ENCODE peak calls at places on chromosomes 6 and 20, in six cellular contexts. One of them, this sample, is unnamed.

GRCh38 chr6:80316655-80317332 is 210.3 kb downstream of the BCKDHB start:
- DNase-seq in GM12878: no peak
- DNase-seq in H1: no peak
- DNase-seq in GM12891: no peak
- DNase-seq in HepG2: no peak
- DNase-seq in K562: no peak
- DNase-seq in this sample: no peak

GRCh38 chr20:18778993-18779392 is 34.6 kb upstream of the SCP2D1 start:
- DNase-seq in HepG2: no peak
- DNase-seq in K562: peak; percentile 7
- DNase-seq in GM12878: no peak
- DNase-seq in H1: peak; percentile 17
- DNase-seq in GM12891: no peak
- DNase-seq in this sample: no peak

GRCh38 chr20:4025125-4025524 is 9.8 kb upstream of the RNF24 start:
- DNase-seq in K562: no peak
- DNase-seq in HepG2: no peak
- DNase-seq in H1: no peak
- DNase-seq in GM12878: no peak
- DNase-seq in GM12891: no peak
- DNase-seq in this sample: no peak

GRCh38 chr6:64984947-64985346 is 722.1 kb downstream of the EYS start:
- DNase-seq in H1: no peak
- DNase-seq in HepG2: no peak
- DNase-seq in GM12878: no peak
- DNase-seq in GM12891: no peak
- DNase-seq in K562: no peak
- DNase-seq in this sample: no peak

GRCh38 chr20:17887331-17888030 is 81.1 kb downstream of the SNX5 start:
- DNase-seq in HepG2: peak; percentile 88
- DNase-seq in GM12878: no peak
- DNase-seq in K562: no peak
- DNase-seq in H1: no peak
- DNase-seq in GM12891: no peak
- DNase-seq in this sample: no peak

GRCh38 chr6:73231986-73232391 is 6.7 kb upstream of the KHDC1L start:
- DNase-seq in H1: no peak
- DNase-seq in GM12878: peak; percentile 17
- DNase-seq in GM12891: no peak
- DNase-seq in HepG2: no peak
- DNase-seq in K562: no peak
- DNase-seq in this sample: no peak

GRCh38 chr6:45115696-45116095 is 212.4 kb upstream of the RUNX2 start:
- DNase-seq in HepG2: no peak
- DNase-seq in GM12891: no peak
- DNase-seq in GM12878: no peak
- DNase-seq in K562: no peak
- DNase-seq in H1: no peak
- DNase-seq in this sample: no peak

GRCh38 chr6:25027221-25027916 is 91.6 kb upstream of the RIPOR2 start:
- DNase-seq in H1: no peak
- DNase-seq in K562: peak; percentile 38
- DNase-seq in HepG2: no peak
- DNase-seq in GM12878: peak; percentile 60
- DNase-seq in GM12891: peak; percentile 71
- DNase-seq in this sample: peak; percentile 76

GRCh38 chr6:37640776-37641395 is 56.8 kb downstream of the MDGA1 start:
- DNase-seq in K562: no peak
- DNase-seq in HepG2: no peak
- DNase-seq in H1: no peak
- DNase-seq in GM12891: no peak
- DNase-seq in GM12878: no peak
- DNase-seq in this sample: no peak

GRCh38 chr6:68593558-68593957 is 41.5 kb upstream of the ADGRB3 start:
- DNase-seq in HepG2: no peak
- DNase-seq in GM12891: no peak
- DNase-seq in K562: no peak
- DNase-seq in GM12878: no peak
- DNase-seq in H1: no peak
- DNase-seq in this sample: no peak

GRCh38 chr6:42556462-42556861 is 7.4 kb upstream of the UBR2 start:
- DNase-seq in H1: no peak
- DNase-seq in GM12878: no peak
- DNase-seq in K562: no peak
- DNase-seq in GM12891: no peak
- DNase-seq in HepG2: no peak
- DNase-seq in this sample: no peak

GRCh38 chr6:132161283-132161682 is 210.1 kb upstream of the CCN2 start:
- DNase-seq in GM12891: no peak
- DNase-seq in H1: no peak
- DNase-seq in K562: no peak
- DNase-seq in HepG2: peak; percentile 45
- DNase-seq in GM12878: no peak
- DNase-seq in this sample: no peak
- TF ChIP-seq POLR2AphosphoS5 in GM12891: no peak
- TF ChIP-seq POLR2AphosphoS5 in H1: no peak
- TF ChIP-seq POLR2AphosphoS5 in K562: no peak
- TF ChIP-seq POLR2AphosphoS5 in HepG2: no peak
- TF ChIP-seq POLR2AphosphoS5 in GM12878: no peak
- TF ChIP-seq POLR2AphosphoS5 in this sample: no peak

GRCh38 chr6:39416728-39417127 is 94.2 kb upstream of the KCNK16 start:
- DNase-seq in K562: no peak
- DNase-seq in GM12878: no peak
- DNase-seq in GM12891: no peak
- DNase-seq in HepG2: no peak
- DNase-seq in H1: peak; percentile 64
- DNase-seq in this sample: no peak
- TF ChIP-seq TAF1 in K562: no peak
- TF ChIP-seq TAF1 in GM12878: no peak
- TF ChIP-seq TAF1 in GM12891: no peak
- TF ChIP-seq TAF1 in HepG2: no peak
- TF ChIP-seq TAF1 in H1: no peak
- TF ChIP-seq TAF1 in this sample: no peak

DNA sequence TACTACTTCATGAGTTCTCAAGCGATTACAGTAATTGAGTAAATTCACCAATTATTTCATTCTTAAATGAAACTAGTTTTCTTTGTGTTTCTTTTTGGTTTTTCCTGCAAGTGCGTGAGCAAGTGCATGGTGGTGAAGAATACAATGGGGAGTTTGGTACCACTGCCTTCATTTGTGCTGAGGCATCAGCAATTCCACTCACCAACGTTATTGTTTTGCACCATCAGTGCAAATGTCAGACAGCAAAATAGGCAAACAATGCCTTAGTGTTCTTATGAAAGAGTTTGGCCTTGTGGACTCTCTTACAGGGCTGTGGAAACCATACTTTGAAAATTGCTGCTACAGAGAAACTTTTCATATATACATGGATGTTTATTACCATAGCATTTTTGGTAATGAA is 8.2 kb downstream of the CDH26 start:
- DNase-seq in GM12878: no peak
- DNase-seq in HepG2: no peak
- DNase-seq in GM12891: no peak
- DNase-seq in K562: no peak
- DNase-seq in H1: no peak
- DNase-seq in this sample: no peak
- TF ChIP-seq POLR2A in GM12878: no peak
- TF ChIP-seq POLR2A in HepG2: no peak
- TF ChIP-seq POLR2A in GM12891: no peak
- TF ChIP-seq POLR2A in K562: no peak
- TF ChIP-seq POLR2A in H1: no peak
- TF ChIP-seq POLR2A in this sample: no peak

GRCh38 chr6:156961282-156961892 is 184.2 kb downstream of the ARID1B start:
- DNase-seq in GM12891: no peak
- DNase-seq in HepG2: no peak
- DNase-seq in GM12878: no peak
- DNase-seq in K562: no peak
- DNase-seq in H1: no peak
- DNase-seq in this sample: no peak

GRCh38 chr6:156969233-156969632 is 192.1 kb downstream of the ARID1B start:
- DNase-seq in HepG2: no peak
- DNase-seq in K562: no peak
- DNase-seq in GM12878: no peak
- DNase-seq in H1: no peak
- DNase-seq in GM12891: no peak
- DNase-seq in this sample: no peak

GRCh38 chr6:156960525-156960924 is 183.3 kb downstream of the ARID1B start:
- DNase-seq in GM12878: no peak
- DNase-seq in GM12891: no peak
- DNase-seq in H1: no peak
- DNase-seq in K562: no peak
- DNase-seq in HepG2: no peak
- DNase-seq in this sample: no peak

GRCh38 chr6:156967852-156968251 is 190.7 kb downstream of the ARID1B start:
- DNase-seq in GM12891: no peak
- DNase-seq in GM12878: no peak
- DNase-seq in K562: no peak
- DNase-seq in H1: no peak
- DNase-seq in HepG2: no peak
- DNase-seq in this sample: no peak

GRCh38 chr6:156963712-156964700 is 186.8 kb downstream of the ARID1B start:
- DNase-seq in GM12891: no peak
- DNase-seq in K562: no peak
- DNase-seq in HepG2: peak; percentile 28
- DNase-seq in H1: no peak
- DNase-seq in GM12878: peak; percentile 30
- DNase-seq in this sample: no peak
- TF ChIP-seq POLR2AphosphoS5 in GM12891: no peak
- TF ChIP-seq POLR2AphosphoS5 in K562: no peak
- TF ChIP-seq POLR2AphosphoS5 in HepG2: no peak
- TF ChIP-seq POLR2AphosphoS5 in H1: no peak
- TF ChIP-seq POLR2AphosphoS5 in GM12878: no peak
- TF ChIP-seq POLR2AphosphoS5 in this sample: no peak

DNA sequence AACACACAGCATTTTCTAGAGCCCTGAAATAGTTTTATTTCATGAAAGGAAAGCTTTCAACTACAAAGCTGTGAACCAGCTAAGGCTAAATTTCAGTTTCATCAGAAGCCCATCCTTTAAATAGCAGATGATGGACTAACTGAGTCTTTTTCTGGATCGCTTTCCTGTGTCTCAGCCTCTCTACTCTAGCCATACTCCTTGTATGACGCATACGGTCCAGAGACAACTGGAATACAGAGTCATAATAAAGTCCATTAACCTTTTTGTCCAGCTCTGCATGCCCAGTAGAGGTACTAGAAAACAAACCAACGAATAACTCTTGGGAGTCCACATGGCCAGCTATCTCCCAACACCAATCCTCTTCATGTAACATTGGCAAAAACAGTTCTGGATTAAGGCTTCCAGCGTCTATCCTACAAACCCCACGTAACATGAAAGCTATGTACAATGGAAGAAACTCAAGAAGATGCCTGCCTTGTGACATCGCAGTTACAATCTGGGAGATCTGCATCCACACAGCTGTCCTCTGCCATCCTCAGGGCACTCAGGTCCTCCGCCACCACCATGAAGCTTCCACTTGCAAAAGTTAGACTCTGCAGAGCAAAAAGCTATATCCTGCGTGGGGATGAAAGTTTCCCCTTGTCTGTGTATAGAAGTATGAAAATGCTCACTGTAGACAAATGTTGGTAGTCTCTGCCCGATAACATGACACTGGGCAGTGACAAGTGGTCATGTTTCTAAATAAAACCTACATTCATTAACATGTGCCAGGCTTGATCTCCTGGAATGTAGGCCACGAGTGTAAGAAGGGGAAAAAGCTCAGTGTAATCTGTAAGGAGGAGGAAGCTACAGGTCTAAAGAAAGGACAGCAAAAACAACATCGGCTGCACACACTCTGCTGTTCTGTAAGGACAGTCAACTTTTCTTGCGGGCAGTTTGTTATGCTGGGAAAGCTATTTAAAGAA is 360.4 kb downstream of the ESR1 start:
- DNase-seq in HepG2: no peak
- DNase-seq in GM12891: no peak
- DNase-seq in GM12878: no peak
- DNase-seq in K562: no peak
- DNase-seq in H1: no peak
- DNase-seq in this sample: no peak
- TF ChIP-seq TAF1 in HepG2: no peak
- TF ChIP-seq TAF1 in GM12891: no peak
- TF ChIP-seq TAF1 in GM12878: no peak
- TF ChIP-seq TAF1 in K562: no peak
- TF ChIP-seq TAF1 in H1: no peak
- TF ChIP-seq TAF1 in this sample: no peak

GRCh38 chr6:157253699-157254098 is 69.6 kb downstream of the TMEM242 start:
- DNase-seq in H1: no peak
- DNase-seq in HepG2: no peak
- DNase-seq in GM12891: no peak
- DNase-seq in GM12878: no peak
- DNase-seq in K562: no peak
- DNase-seq in this sample: no peak
- TF ChIP-seq POLR2A in H1: no peak
- TF ChIP-seq POLR2A in HepG2: no peak
- TF ChIP-seq POLR2A in GM12891: no peak
- TF ChIP-seq POLR2A in GM12878: no peak
- TF ChIP-seq POLR2A in K562: no peak
- TF ChIP-seq POLR2A in this sample: no peak

GRCh38 chr20:31514154-31515071 is at the start of gene HM13:
- DNase-seq in GM12891: peak; percentile 92
- DNase-seq in HepG2: peak; percentile 93
- DNase-seq in GM12878: peak; percentile 63
- DNase-seq in K562: peak; percentile 96
- DNase-seq in H1: peak; percentile 89
- DNase-seq in this sample: peak; percentile 88
- TF ChIP-seq POLR2AphosphoS5 in GM12891: peak; percentile 87
- TF ChIP-seq POLR2AphosphoS5 in HepG2: peak; percentile 99
- TF ChIP-seq POLR2AphosphoS5 in GM12878: peak; percentile 89
- TF ChIP-seq POLR2AphosphoS5 in K562: peak; percentile 49
- TF ChIP-seq POLR2AphosphoS5 in H1: peak; percentile 99
- TF ChIP-seq POLR2AphosphoS5 in this sample: peak; percentile 93

GRCh38 chr6:27679968-27680694 is 207.2 kb upstream of the ZNF184 start:
- DNase-seq in HepG2: no peak
- DNase-seq in GM12891: no peak
- DNase-seq in GM12878: no peak
- DNase-seq in K562: no peak
- DNase-seq in H1: no peak
- DNase-seq in this sample: no peak
- TF ChIP-seq TAF1 in HepG2: no peak
- TF ChIP-seq TAF1 in GM12891: no peak
- TF ChIP-seq TAF1 in GM12878: no peak
- TF ChIP-seq TAF1 in K562: no peak
- TF ChIP-seq TAF1 in H1: no peak
- TF ChIP-seq TAF1 in this sample: no peak